ENCODE peak calls at places on chromosomes 11 and 22, in six cellular contexts. O, B, E, W, R and F are unnamed samples.

GRCh38 chr11:61378713-61379313 is 13.6 kb upstream of the TMEM216 start:
- DNase-seq in E (peak; percentile 74), R (no peak), O (no peak), W (peak; percentile 49), B (no peak), F (peak; percentile 84)

GRCh38 chr22:22069450-22070370 is 87.1 kb upstream of the TOP3B start:
- DNase-seq in E (no peak), W (no peak), B (peak; percentile 22), R (no peak), O (no peak), F (no peak)

GRCh38 chr22:24506802-24507438 is 11.8 kb downstream of the UPB1 start:
- DNase-seq in W (peak; percentile 75), O (no peak), R (no peak), E (peak; percentile 41), B (peak; percentile 34), F (no peak)

GRCh38 chr22:41356430-41357028 is 25.2 kb upstream of the TEF start:
- DNase-seq in W (no peak), R (no peak), E (no peak), B (no peak), O (no peak), F (no peak)

GRCh38 chr22:24184057-24184798 is 2.9 kb downstream of the SUSD2 start:
- DNase-seq in B (no peak), O (no peak), W (no peak), R (peak; percentile 13), E (no peak), F (no peak)

GRCh38 chr11:95584180-95584579 is 205.4 kb downstream of the FAM76B start:
- DNase-seq in E (no peak), W (no peak), B (no peak), R (no peak), O (no peak), F (no peak)

GRCh38 chr11:74646964-74647363 is 54.6 kb downstream of the POLD3 start:
- DNase-seq in B (peak; percentile 22), E (no peak), W (no peak), R (no peak), O (no peak), F (no peak)

GRCh38 chr11:866481-866880 is 23.8 kb downstream of the TSPAN4 start:
- DNase-seq in W (no peak), B (no peak), E (no peak), O (no peak), R (no peak), F (no peak)

GRCh38 chr11:93133710-93134109 is 64.1 kb downstream of the SLC36A4 start:
- DNase-seq in W (no peak), R (no peak), E (no peak), B (no peak), O (no peak), F (no peak)

GRCh38 chr11:111938687-111939160 is 1.6 kb downstream of the DIXDC1 start:
- DNase-seq in E (no peak), W (peak; percentile 76), O (no peak), R (peak; percentile 27), B (peak; percentile 79), F (no peak)

GRCh38 chr11:93537022-93537421 is 6.2 kb downstream of the SMCO4 start:
- DNase-seq in E (no peak), B (peak; percentile 19), O (no peak), W (no peak), R (no peak), F (no peak)

GRCh38 chr11:121894581-121894980 is 221.4 kb downstream of the BLID start:
- DNase-seq in R (no peak), E (no peak), O (no peak), B (no peak), W (no peak), F (no peak)

GRCh38 chr22:31244044-31244942 is 32.2 kb downstream of the LIMK2 start:
- DNase-seq in O (peak; percentile 33), E (peak; percentile 63), B (peak; percentile 75), W (peak; percentile 43), R (peak; percentile 31), F (no peak)

GRCh38 chr11:82864268-82864667 is 36.0 kb downstream of the PRCP start:
- DNase-seq in R (peak; percentile 54), W (peak; percentile 57), O (peak; percentile 32), E (peak; percentile 66), B (peak; percentile 72), F (peak; percentile 84)

GRCh38 chr11:94888204-94888603 is 85.2 kb downstream of the CWC15 start:
- DNase-seq in E (no peak), W (no peak), B (no peak), O (no peak), R (no peak), F (no peak)

GRCh38 chr22:33050614-33051230 is 7.5 kb downstream of the SYN3 start:
- DNase-seq in W (no peak), E (no peak), O (no peak), B (peak; percentile 72), R (no peak), F (no peak)

GRCh38 chr11:72287293-72287692 is 43.3 kb upstream of the PHOX2A start:
- DNase-seq in O (no peak), R (no peak), E (no peak), B (no peak), W (no peak), F (no peak)

GRCh38 chr11:57515332-57516060 is at the start of gene SLC43A1:
- DNase-seq in R (peak; percentile 74), O (no peak), E (no peak), B (peak; percentile 57), W (peak; percentile 46), F (peak; percentile 70)

GRCh38 chr11:57303990-57304579 is 20.7 kb downstream of the TNKS1BP1 start:
- DNase-seq in W (no peak), O (no peak), E (no peak), B (no peak), R (peak; percentile 36), F (no peak)

GRCh38 chr11:8363924-8364323 is 100.2 kb upstream of the LMO1 start:
- DNase-seq in R (no peak), O (no peak), B (no peak), E (no peak), W (no peak), F (peak; percentile 36)

GRCh38 chr11:10934293-10934850 is 76.5 kb upstream of the ZBED5 start:
- DNase-seq in O (peak; percentile 35), E (no peak), B (no peak), W (no peak), R (no peak), F (no peak)

GRCh38 chr11:10932976-10933375 is 75.1 kb upstream of the ZBED5 start:
- DNase-seq in O (no peak), B (peak; percentile 26), W (no peak), R (no peak), E (no peak), F (no peak)

GRCh38 chr11:10933455-10934292 is 75.8 kb upstream of the ZBED5 start:
- DNase-seq in W (peak; percentile 62), O (peak; percentile 85), B (peak; percentile 96), R (peak; percentile 78), E (peak; percentile 93), F (peak; percentile 82)

GRCh38 chr11:10936999-10937398 is 79.1 kb upstream of the ZBED5 start:
- DNase-seq in W (no peak), R (no peak), O (no peak), B (no peak), E (no peak), F (no peak)

DNA sequence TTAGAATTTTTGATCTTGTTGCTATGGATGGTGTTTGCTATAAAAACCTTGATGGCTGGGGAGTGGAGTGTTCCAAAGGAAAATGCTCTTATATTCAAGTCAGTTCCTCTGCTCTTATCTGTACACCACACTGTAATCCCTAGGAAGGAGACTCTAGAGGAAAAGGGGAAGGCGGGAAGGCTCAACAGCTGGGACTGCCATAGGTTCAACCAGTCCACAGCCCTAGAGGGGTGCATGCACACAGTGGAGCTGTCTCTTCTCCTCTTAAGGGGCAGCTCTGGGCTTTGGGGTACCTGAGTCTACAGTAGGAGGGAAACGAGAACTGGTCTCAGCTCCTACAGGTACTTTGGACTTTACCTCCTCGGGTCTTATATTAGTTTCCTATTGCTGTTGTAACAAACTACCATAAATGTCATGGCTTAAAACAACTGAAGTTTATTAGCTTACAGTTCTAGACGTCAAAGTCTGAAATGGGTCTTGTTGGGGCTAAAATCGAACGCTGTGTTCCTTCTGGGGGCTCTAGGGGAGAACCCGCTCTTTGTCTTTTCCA is 77.2 kb upstream of the ZBED5 start:
- DNase-seq in W (no peak), B (no peak), E (no peak), O (no peak), R (no peak), F (no peak)
- TF ChIP-seq REST in W (no peak), B (no peak), E (no peak), O (no peak), R (no peak), F (no peak)

DNA sequence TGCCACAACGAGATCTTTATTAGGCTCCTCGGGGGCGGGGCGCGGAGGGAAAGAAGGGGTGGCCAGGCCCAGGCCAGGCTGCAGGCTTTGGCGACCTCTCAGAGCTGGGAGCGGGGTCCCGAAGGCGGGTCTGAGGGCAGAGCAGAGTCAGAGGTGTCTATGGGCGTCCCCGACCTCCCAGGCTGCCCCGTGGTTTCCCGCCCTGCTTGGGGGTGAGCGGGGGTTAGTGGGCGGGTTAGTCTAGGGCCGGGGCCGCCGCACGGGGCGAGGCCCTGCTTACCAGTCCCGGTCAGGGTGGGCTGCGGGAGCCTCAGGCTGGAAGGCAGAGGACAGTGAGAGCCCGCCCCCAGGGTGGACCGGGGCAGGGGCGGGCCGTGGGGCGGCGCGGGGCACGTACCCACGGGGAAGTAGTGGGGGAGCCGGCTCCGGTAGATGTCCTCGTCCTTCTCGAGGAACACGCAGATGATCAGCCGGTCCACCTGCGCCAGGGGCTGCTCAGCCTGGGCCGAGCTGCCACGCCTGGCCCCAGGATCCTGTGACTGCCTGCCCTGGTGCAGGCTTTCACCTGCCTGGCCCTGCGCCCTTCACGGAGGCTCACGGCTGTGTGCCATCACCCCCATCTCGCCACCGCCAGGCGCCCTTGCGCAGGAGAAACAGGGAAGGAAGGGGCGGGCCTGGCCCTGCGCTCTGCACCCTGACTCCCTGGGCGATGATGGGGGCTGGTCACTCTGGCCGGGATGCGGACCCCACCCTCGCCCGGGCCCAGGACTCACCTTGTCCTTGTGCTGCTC is 12.5 kb downstream of the OTUB1 start:
- DNase-seq in E (peak; percentile 37), O (no peak), R (peak; percentile 52), B (peak; percentile 82), W (no peak), F (no peak)
- TF ChIP-seq REST in E (no peak), O (no peak), R (no peak), B (no peak), W (no peak), F (no peak)

DNA sequence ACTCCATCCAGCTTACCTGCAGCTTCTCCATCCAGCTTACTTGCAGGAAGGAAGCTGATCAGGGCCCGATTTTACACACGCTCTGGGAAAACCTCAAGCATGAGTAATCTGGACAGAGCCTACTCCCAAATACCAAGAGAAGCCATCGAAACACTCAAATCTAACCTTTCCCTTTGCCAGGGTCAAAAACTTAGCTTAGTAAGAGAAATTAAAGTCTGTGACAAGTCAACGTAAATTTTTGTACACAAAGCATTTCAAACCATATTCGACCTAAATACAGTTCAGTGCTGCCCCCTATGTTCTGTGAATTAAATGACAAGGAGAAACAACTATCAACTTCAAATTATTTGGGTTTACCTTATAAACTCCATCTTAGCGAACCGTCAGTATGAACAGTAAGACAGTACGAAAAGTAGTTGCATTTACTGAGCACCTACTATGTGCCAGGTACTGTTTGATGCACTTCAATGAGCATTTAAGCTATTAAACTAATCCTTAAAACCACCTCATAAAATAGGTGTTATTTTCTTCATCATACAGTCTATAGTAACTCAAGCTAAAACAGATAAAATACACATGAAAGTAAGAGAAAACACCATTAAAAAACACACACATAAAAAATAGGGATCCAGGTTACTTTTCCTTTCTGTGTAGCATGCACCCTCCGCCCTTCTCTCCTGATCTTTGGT is 36.9 kb downstream of the ARFGAP3 start:
- DNase-seq in R (no peak), W (no peak), O (no peak), B (peak; percentile 78), E (no peak), F (no peak)
- TF ChIP-seq REST in R (no peak), W (no peak), O (no peak), B (no peak), E (no peak), F (no peak)

GRCh38 chr11:27319065-27319464 is 44.0 kb downstream of the CCDC34 start:
- DNase-seq in B (no peak), E (peak; percentile 66), R (no peak), W (peak; percentile 48), O (peak; percentile 39), F (no peak)
- TF ChIP-seq REST in B (no peak), E (no peak), R (no peak), W (no peak), O (no peak), F (no peak)